ENCODE peak calls at places on chromosomes 3 and 15, in four cellular contexts. U is mammary epithelial cell, S is omental fat pad, P is sigmoid colon. R is an unnamed sample.

GRCh38 chr3:184609861-184610365 is 48.3 kb downstream of the EPHB3 start:
- DNase-seq in U (no peak), S (no peak), P (peak), R (no peak)

GRCh38 chr15:51403072-51403878 is 61.8 kb downstream of the GLDN start:
- DNase-seq in U (peak), S (no peak), P (no peak), R (peak)

GRCh38 chr3:71991051-71991450 is 206.1 kb upstream of the PROK2 start:
- DNase-seq in U (no peak), S (no peak), P (no peak), R (no peak)

GRCh38 chr3:179653106-179653776 is 401 bp downstream of the USP13 start:
- DNase-seq in U (peak), S (peak), P (peak), R (peak)

GRCh38 chr3:134610455-134611385 is 40.1 kb downstream of the KY start:
- DNase-seq in U (no peak), S (no peak), P (no peak), R (no peak)

GRCh38 chr3:2211568-2211967 is 112.9 kb downstream of the CNTN4 start:
- DNase-seq in U (no peak), S (no peak), P (no peak), R (peak)

GRCh38 chr15:89203705-89204273 is 17.6 kb downstream of the RLBP1 start:
- DNase-seq in U (no peak), S (no peak), P (no peak), R (no peak)

GRCh38 chr3:13078158-13078905 is 5.1 kb upstream of the IQSEC1 start:
- DNase-seq in U (no peak), S (no peak), P (no peak), R (no peak)

GRCh38 chr3:138356666-138357409 is 8.5 kb downstream of the MRAS start:
- DNase-seq in U (no peak), S (no peak), P (peak), R (no peak)

GRCh38 chr3:129199366-129199765 is 15.7 kb upstream of the CNBP start:
- DNase-seq in U (no peak), S (no peak), P (no peak), R (no peak)

GRCh38 chr3:171744055-171744741 is 66.1 kb downstream of the PLD1 start:
- DNase-seq in U (no peak), S (no peak), P (no peak), R (no peak)

GRCh38 chr3:11850003-11850402 is 3.3 kb upstream of the TAMM41 start:
- DNase-seq in U (no peak), S (no peak), P (no peak), R (no peak)

GRCh38 chr3:11846281-11847034 is at the start of gene TAMM41:
- DNase-seq in U (peak), S (peak), P (peak), R (peak)

GRCh38 chr3:11847035-11847394 is 330 bp upstream of the TAMM41 start:
- DNase-seq in U (no peak), S (no peak), P (no peak), R (peak)

GRCh38 chr3:11845661-11846060 is 1.0 kb downstream of the TAMM41 start:
- DNase-seq in U (no peak), S (no peak), P (no peak), R (peak)

DNA sequence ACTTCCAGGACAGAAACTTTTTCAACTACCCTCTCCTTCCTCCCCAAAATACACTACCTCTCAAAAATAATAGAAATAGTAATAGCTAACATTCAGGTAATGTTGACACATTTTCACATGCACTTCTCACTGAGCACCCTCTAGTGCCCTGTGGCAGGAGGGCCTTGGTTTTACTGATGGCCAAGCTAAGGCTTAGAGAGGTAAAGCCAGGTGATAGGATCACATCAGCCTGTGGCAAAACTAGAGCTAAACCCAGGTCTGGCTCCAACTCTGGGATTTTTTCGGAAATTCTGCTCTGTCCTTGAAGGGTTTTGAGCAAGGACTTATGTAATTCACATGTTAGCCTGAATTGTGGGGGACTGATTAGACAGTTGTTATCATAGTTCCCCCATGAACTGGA is 922 bp upstream of the TAMM41 start:
- DNase-seq in U (no peak), S (no peak), P (no peak), R (peak)
- TF ChIP-seq CTCF in U (peak), S (no peak), P (no peak), R (no peak)

GRCh38 chr3:52302426-52303185 is 13.5 kb upstream of the DNAH1 start:
- DNase-seq in U (no peak), S (no peak), P (no peak), R (no peak)
- TF ChIP-seq CTCF in U (no peak), S (no peak), P (no peak), R (no peak)

DNA sequence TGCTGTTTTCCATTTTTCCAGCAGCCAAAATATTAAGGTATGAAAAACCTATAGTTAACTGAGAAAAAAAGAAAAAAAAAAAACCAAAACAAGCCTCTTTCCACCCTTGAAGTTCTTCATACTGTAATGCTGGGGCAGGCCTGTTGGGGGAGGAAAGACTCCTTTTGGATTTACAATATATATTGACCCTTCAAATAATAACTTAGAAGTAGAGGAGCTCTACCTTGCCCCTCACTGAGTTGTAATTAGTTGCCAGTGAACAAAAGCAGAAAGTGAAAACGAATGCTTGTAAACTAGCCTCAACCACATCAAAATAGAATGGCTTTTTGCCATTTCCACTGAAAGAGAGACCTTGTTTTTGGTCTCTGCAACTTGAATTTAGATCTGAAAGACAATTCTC is 326.6 kb downstream of the NR2F2 start:
- DNase-seq in U (no peak), S (no peak), P (no peak), R (no peak)
- TF ChIP-seq CTCF in U (no peak), S (no peak), P (no peak), R (peak)

DNA sequence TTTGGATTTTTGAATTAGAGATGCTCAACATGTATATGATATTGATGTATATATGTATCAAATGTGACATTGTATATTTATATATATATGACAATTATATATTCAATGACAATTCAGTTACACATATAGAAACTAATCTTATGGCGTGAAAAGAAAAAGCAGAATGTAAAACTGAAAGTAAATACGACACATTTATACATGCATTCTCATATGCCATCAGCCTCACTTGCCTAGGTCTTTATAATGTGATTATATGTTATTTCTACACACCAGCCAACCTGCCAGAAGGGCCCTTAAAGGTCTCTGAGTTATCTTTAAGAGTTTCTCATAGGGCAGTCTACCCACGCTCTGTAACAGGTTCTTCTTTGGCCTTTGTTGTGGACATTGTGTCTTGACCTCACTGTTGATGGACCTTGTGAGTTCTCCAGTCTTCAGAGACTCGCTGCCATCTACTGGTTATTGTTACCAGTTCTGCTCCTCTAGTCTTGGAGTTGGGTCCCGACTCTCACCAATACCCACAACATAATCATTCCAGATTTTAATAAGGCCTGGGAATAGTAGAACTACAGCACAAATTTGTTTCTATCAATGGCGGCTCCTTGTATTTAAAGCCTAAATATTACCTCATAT is 371.5 kb upstream of the GOLIM4 start:
- DNase-seq in U (peak), S (no peak), P (no peak), R (peak)
- TF ChIP-seq CTCF in U (peak), S (no peak), P (no peak), R (peak)

GRCh38 chr3:45137656-45138181 is 8.5 kb downstream of the CDCP1 start:
- DNase-seq in U (no peak), S (no peak), P (no peak), R (no peak)
- TF ChIP-seq CTCF in U (no peak), S (no peak), P (no peak), R (no peak)

DNA sequence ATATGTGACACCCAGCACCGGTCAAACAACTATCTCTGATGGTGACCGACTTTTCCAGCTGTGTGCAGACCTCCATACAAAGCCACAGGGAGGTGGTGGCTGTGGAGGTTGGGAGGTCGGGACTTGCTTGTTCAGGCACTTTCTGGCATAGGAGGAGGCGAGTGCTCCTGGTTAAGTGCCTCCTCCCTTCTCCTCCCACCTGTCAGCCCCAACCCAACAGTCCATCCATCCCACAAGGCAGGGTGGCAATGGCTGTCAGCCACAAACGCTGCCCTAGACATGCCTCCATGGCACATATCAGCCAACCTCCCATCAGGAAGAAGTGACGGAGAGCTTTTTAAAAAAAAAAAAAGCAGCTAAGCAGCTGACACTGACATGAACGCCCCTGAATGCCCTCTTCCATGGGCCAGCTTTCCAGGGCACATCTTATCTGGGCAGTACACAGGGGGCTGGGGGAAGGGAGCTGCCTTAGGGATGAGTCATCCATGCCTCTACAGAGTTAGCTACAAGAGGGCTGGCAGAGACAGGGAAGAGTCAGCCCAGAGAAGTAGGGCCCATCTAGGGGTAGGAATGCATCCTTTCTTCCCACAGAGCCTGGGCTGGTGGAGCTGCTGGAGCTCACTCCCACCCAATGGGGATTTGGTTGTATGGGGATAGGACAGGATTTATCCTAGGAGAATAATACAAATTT is 41.2 kb downstream of the CCDC12 start:
- DNase-seq in U (peak), S (no peak), P (peak), R (peak)
- TF ChIP-seq CTCF in U (peak), S (no peak), P (peak), R (peak)

DNA sequence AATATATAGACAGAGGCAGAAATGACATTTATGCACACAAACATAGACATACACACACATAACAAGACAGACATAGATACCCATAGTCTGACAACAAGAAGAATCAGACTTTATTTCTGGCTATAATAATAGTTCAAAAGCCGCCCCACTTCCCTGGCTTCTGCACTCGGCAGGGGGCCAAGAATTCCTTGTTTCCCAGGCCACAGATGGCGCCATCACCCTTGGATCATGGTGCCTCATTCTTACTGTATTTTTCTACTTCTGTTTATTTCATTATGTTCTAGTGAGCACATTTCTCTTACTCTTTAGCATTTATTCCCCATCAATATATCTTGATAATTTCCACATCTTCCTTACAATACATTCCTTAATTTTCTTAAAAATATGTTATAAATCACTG is 387.5 kb downstream of the NLGN1 start:
- DNase-seq in U (no peak), S (no peak), P (no peak), R (peak)
- TF ChIP-seq CTCF in U (peak), S (no peak), P (no peak), R (no peak)

GRCh38 chr3:173399001-173399400 is 1.5 kb downstream of the NLGN1 start:
- DNase-seq in U (no peak), S (no peak), P (no peak), R (no peak)

GRCh38 chr3:173398111-173398479 is 551 bp downstream of the NLGN1 start:
- DNase-seq in U (no peak), S (no peak), P (no peak), R (peak)

GRCh38 chr3:173396191-173397041 is 1.1 kb upstream of the NLGN1 start:
- DNase-seq in U (no peak), S (no peak), P (no peak), R (peak)

GRCh38 chr3:173395412-173396181 is 1.9 kb upstream of the NLGN1 start:
- DNase-seq in U (peak), S (no peak), P (peak), R (peak)

GRCh38 chr3:173397161-173398110 is at the start of gene NLGN1:
- DNase-seq in U (peak), S (no peak), P (peak), R (no peak)
- TF ChIP-seq CTCF in U (no peak), S (no peak), P (no peak), R (no peak)

GRCh38 chr3:53045784-53046170 is at the start of gene SFMBT1:
- DNase-seq in U (peak), S (no peak), P (peak), R (peak)

GRCh38 chr3:53044371-53045106 is 1.3 kb downstream of the SFMBT1 start:
- DNase-seq in U (peak), S (no peak), P (peak), R (peak)

GRCh38 chr3:53043738-53044137 is 2.1 kb downstream of the SFMBT1 start:
- DNase-seq in U (no peak), S (no peak), P (no peak), R (no peak)

GRCh38 chr3:53045107-53045783 is 628 bp downstream of the SFMBT1 start:
- DNase-seq in U (no peak), S (no peak), P (peak), R (peak)

GRCh38 chr3:53046171-53047170 is 598 bp upstream of the SFMBT1 start:
- DNase-seq in U (no peak), S (no peak), P (peak), R (peak)
- TF ChIP-seq CTCF in U (no peak), S (no peak), P (no peak), R (no peak)